ENCODE peak calls at places on chromosomes 12 and 14, in six cellular contexts. C, I, L, Q, O and Y are unnamed samples.

GRCh38 chr12:6069452-6070093 is 54.9 kb downstream of the VWF start:
- DNase-seq in C (no peak), I (peak; percentile 89), L (peak; percentile 30), Q (no peak), O (peak; percentile 78), Y (no peak)

GRCh38 chr12:113235976-113236375 is 14.7 kb downstream of the TPCN1 start:
- DNase-seq in C (peak; percentile 24), I (no peak), L (no peak), Q (no peak), O (no peak), Y (no peak)

GRCh38 chr12:68119724-68120211 is 39.8 kb downstream of the IFNG start:
- DNase-seq in C (no peak), I (no peak), L (peak; percentile 62), Q (no peak), O (no peak), Y (no peak)

GRCh38 chr12:63206908-63207307 is 55.9 kb upstream of the AVPR1A start:
- DNase-seq in C (no peak), I (no peak), L (no peak), Q (peak; percentile 76), O (no peak), Y (no peak)

GRCh38 chr12:99287136-99287535 is 360.4 kb upstream of the GARIN6 start:
- DNase-seq in C (no peak), I (no peak), L (no peak), Q (no peak), O (no peak), Y (no peak)

GRCh38 chr14:70073924-70074566 is 114.7 kb downstream of the SLC8A3 start:
- DNase-seq in C (peak; percentile 59), I (no peak), L (peak; percentile 40), Q (no peak), O (peak; percentile 52), Y (peak; percentile 79)

GRCh38 chr12:27186240-27186839 is 57.7 kb upstream of the STK38L start:
- DNase-seq in C (no peak), I (no peak), L (no peak), Q (no peak), O (peak; percentile 50), Y (no peak)

GRCh38 chr14:77206877-77207389 is 25.3 kb downstream of the TMEM63C start:
- DNase-seq in C (no peak), I (no peak), L (no peak), Q (no peak), O (no peak), Y (no peak)

GRCh38 chr14:49250517-49250916 is 335.7 kb downstream of the RPS29 start:
- DNase-seq in C (no peak), I (no peak), L (no peak), Q (no peak), O (no peak), Y (no peak)

GRCh38 chr12:44078273-44078672 is 242.4 kb downstream of the TMEM117 start:
- DNase-seq in C (no peak), I (no peak), L (no peak), Q (no peak), O (no peak), Y (no peak)

GRCh38 chr14:102731101-102731870 is 46.0 kb upstream of the TRAF3 start:
- DNase-seq in C (no peak), I (no peak), L (no peak), Q (no peak), O (no peak), Y (peak; percentile 34)

GRCh38 chr14:24903337-24903736 is 146.6 kb downstream of the STXBP6 start:
- DNase-seq in C (no peak), I (no peak), L (no peak), Q (no peak), O (peak; percentile 75), Y (no peak)

GRCh38 chr12:3165311-3165931 is 88.2 kb downstream of the TSPAN9 start:
- DNase-seq in C (no peak), I (no peak), L (no peak), Q (no peak), O (no peak), Y (no peak)

GRCh38 chr12:3632256-3633240 is 120.4 kb downstream of the CRACR2A start:
- DNase-seq in C (no peak), I (no peak), L (no peak), Q (no peak), O (peak; percentile 11), Y (no peak)

GRCh38 chr14:89927466-89927865 is 27.1 kb downstream of the EFCAB11 start:
- DNase-seq in C (no peak), I (no peak), L (no peak), Q (no peak), O (no peak), Y (no peak)

GRCh38 chr14:94056579-94057308 is 24.3 kb downstream of the DDX24 start:
- DNase-seq in C (no peak), I (no peak), L (no peak), Q (no peak), O (no peak), Y (peak; percentile 16)

GRCh38 chr12:6469609-6470374 is 685 bp downstream of the VAMP1 start:
- DNase-seq in C (no peak), I (no peak), L (no peak), Q (no peak), O (no peak), Y (no peak)

GRCh38 chr12:8996682-8997405 is 7.5 kb downstream of the KLRG1 start:
- DNase-seq in C (no peak), I (peak; percentile 11), L (peak; percentile 18), Q (no peak), O (peak; percentile 28), Y (no peak)

GRCh38 chr12:117044790-117045174 is 54.4 kb downstream of the TESC start:
- DNase-seq in C (no peak), I (no peak), L (no peak), Q (no peak), O (no peak), Y (no peak)

GRCh38 chr14:89598548-89599186 is 181.6 kb upstream of the FOXN3 start:
- DNase-seq in C (no peak), I (no peak), L (no peak), Q (no peak), O (peak; percentile 51), Y (no peak)

GRCh38 chr14:92040431-92041040 is 677 bp upstream of the TRIP11 start:
- DNase-seq in C (peak; percentile 31), I (no peak), L (no peak), Q (no peak), O (peak; percentile 35), Y (no peak)

GRCh38 chr12:52529417-52529816 is 9.2 kb upstream of the KRT5 start:
- DNase-seq in C (no peak), I (no peak), L (no peak), Q (no peak), O (no peak), Y (no peak)

GRCh38 chr12:108446766-108447165 is 68.3 kb upstream of the FICD start:
- DNase-seq in C (no peak), I (no peak), L (no peak), Q (no peak), O (peak; percentile 7), Y (no peak)

GRCh38 chr12:104535383-104535782 is 78.6 kb downstream of the CHST11 start:
- DNase-seq in C (no peak), I (peak; percentile 42), L (no peak), Q (no peak), O (peak; percentile 47), Y (no peak)

GRCh38 chr14:103819503-103820307 is 27.7 kb downstream of the PPP1R13B start:
- DNase-seq in C (peak; percentile 53), I (no peak), L (no peak), Q (peak; percentile 28), O (no peak), Y (peak; percentile 61)

GRCh38 chr12:29725587-29726320 is 58.0 kb downstream of the TMTC1 start:
- DNase-seq in C (peak; percentile 35), I (no peak), L (no peak), Q (no peak), O (peak; percentile 89), Y (peak; percentile 61)

GRCh38 chr14:74018029-74018703 is 922 bp downstream of the ENTPD5 start:
- DNase-seq in C (no peak), I (peak; percentile 43), L (no peak), Q (no peak), O (peak; percentile 80), Y (no peak)

GRCh38 chr12:32437095-32437515 is 37.7 kb downstream of the FGD4 start:
- DNase-seq in C (no peak), I (peak; percentile 80), L (no peak), Q (no peak), O (peak; percentile 88), Y (no peak)